ENCODE peak calls at places on chromosomes 7 and 10, in four cellular contexts. Q, X, M and R are unnamed samples.

GRCh38 chr7:129271500-129272355 is 46.9 kb downstream of the AHCYL2 start:
- DNase-seq in Q (peak; percentile 69), X (peak; percentile 73), M (peak; percentile 43), R (no peak)

GRCh38 chr7:91030680-91031079 is 233.6 kb upstream of the FZD1 start:
- DNase-seq in Q (no peak), X (no peak), M (no peak), R (no peak)

GRCh38 chr7:105387621-105388372 is 924 bp downstream of the SRPK2 start:
- DNase-seq in Q (peak; percentile 67), X (peak; percentile 84), M (peak; percentile 28), R (no peak)

GRCh38 chr7:80748302-80749042 is 110.0 kb downstream of the CD36 start:
- DNase-seq in Q (peak; percentile 35), X (no peak), M (no peak), R (no peak)

GRCh38 chr7:134886353-134887057 is 99.8 kb upstream of the AGBL3 start:
- DNase-seq in Q (peak; percentile 84), X (no peak), M (peak; percentile 80), R (no peak)

GRCh38 chr7:19619122-19619521 is 89.7 kb downstream of the POLR1F start:
- DNase-seq in Q (no peak), X (no peak), M (no peak), R (no peak)

GRCh38 chr10:82463165-82463564 is 588.2 kb downstream of the NRG3 start:
- DNase-seq in Q (no peak), X (no peak), M (no peak), R (no peak)

GRCh38 chr7:127056202-127056601 is 196.5 kb downstream of the GRM8 start:
- DNase-seq in Q (no peak), X (no peak), M (no peak), R (no peak)

GRCh38 chr7:111711426-111712065 is 149.3 kb upstream of the IMMP2L start:
- DNase-seq in Q (peak; percentile 55), X (no peak), M (no peak), R (no peak)

GRCh38 chr7:342681-343216 is 52.8 kb downstream of the FOXL3 start:
- DNase-seq in Q (no peak), X (no peak), M (no peak), R (no peak)

GRCh38 chr10:69890065-69890831 is 88.5 kb downstream of the COL13A1 start:
- DNase-seq in Q (no peak), X (no peak), M (no peak), R (no peak)

GRCh38 chr7:156731651-156732050 is 91.1 kb downstream of the RNF32 start:
- DNase-seq in Q (no peak), X (no peak), M (peak; percentile 68), R (no peak)

GRCh38 chr10:5146920-5147254 is 38.1 kb downstream of the AKR1C8 start:
- DNase-seq in Q (no peak), X (no peak), M (no peak), R (no peak)

GRCh38 chr10:121530481-121531075 is 67.7 kb downstream of the FGFR2 start:
- DNase-seq in Q (no peak), X (no peak), M (no peak), R (no peak)

GRCh38 chr7:39683216-39683845 is 60.0 kb downstream of the RALA start:
- DNase-seq in Q (peak; percentile 87), X (no peak), M (peak; percentile 75), R (no peak)

GRCh38 chr7:44103941-44104879 is at the start of gene AEBP1:
- DNase-seq in Q (peak; percentile 17), X (no peak), M (no peak), R (no peak)

GRCh38 chr10:14478639-14479038 is 147.9 kb upstream of the FRMD4A start:
- DNase-seq in Q (peak; percentile 63), X (peak; percentile 31), M (peak; percentile 84), R (no peak)

GRCh38 chr10:110268442-110268841 is 36.3 kb downstream of the SMNDC1 start:
- DNase-seq in Q (no peak), X (no peak), M (no peak), R (no peak)

GRCh38 chr10:72746606-72747357 is 54.8 kb downstream of the MCU start:
- DNase-seq in Q (peak; percentile 35), X (no peak), M (no peak), R (no peak)

GRCh38 chr10:49144021-49144720 is 10.3 kb upstream of the FAM170B start:
- DNase-seq in Q (no peak), X (no peak), M (peak; percentile 81), R (no peak)

GRCh38 chr10:69065406-69066361 is 22.2 kb upstream of the SRGN start:
- DNase-seq in Q (peak; percentile 36), X (no peak), M (peak; percentile 80), R (no peak)

GRCh38 chr7:100983451-100984187 is 14.3 kb downstream of the MUC12 start:
- DNase-seq in Q (no peak), X (no peak), M (peak; percentile 31), R (no peak)

GRCh38 chr10:76306859-76307258 is 875.4 kb downstream of the LRMDA start:
- DNase-seq in Q (no peak), X (no peak), M (peak; percentile 68), R (no peak)

DNA sequence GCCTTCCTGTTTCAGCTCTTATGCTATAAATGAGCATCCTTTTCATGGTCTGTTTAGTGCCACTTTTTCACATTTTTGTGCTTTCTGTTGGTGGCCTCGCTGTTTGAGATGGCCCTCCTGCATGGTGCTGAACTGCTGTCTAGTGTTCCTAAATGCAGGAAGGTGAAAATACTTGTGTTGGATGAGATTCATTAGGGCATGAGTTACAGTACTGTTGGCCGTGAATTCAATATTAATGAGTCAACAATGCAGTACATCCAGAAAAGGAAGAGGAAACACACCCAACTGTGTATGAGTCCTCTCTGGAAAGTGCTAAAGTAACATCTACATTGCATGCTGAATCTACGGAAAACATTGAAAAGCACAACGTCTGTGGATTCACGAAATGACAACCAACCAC is 124.0 kb downstream of the HERPUD2 start:
- DNase-seq in Q (no peak), X (no peak), M (no peak), R (no peak)
- H3K27ac ChIP-seq in Q (no peak overlapping the region), X (no peak overlapping the region), M (no peak overlapping the region), R (no peak overlapping the region)

DNA sequence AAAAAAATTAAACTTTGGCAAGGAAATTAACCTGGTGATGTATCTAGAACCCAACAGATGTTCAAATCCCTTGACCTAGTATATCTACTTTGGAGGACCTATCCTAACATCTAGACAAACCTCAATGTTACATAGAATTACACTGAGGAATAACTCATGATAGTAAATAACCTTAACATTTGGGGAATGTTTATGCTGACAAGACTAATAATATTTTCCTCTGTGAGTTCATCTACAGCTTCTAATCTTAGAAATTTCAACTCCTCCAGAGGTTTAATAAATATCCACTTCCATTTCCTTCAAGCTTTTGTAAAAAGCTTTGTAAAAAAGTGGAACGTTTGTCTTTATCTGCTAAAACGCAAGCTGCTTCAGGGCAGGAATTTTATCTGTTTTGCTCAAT is 12.7 kb downstream of the HIPK2 start:
- DNase-seq in Q (no peak), X (no peak), M (no peak), R (no peak)
- H3K9me1 ChIP-seq in Q (no peaks in the 10 kb centered on the region), X (peaks cover 4% of the 10 kb centered on the region), M (peaks cover 64% of the 10 kb centered on the region), R (no peaks in the 10 kb centered on the region)

GRCh38 chr10:119306514-119306951 is 99.2 kb downstream of the GRK5 start:
- DNase-seq in Q (peak; percentile 70), X (peak; percentile 60), M (no peak), R (no peak)
- H3K4me1 ChIP-seq in Q (peaks cover 43% of the 10 kb centered on the region), X (peaks cover 16% of the 10 kb centered on the region), M (peaks cover 29% of the 10 kb centered on the region), R (peaks cover 46% of the 10 kb centered on the region)

DNA sequence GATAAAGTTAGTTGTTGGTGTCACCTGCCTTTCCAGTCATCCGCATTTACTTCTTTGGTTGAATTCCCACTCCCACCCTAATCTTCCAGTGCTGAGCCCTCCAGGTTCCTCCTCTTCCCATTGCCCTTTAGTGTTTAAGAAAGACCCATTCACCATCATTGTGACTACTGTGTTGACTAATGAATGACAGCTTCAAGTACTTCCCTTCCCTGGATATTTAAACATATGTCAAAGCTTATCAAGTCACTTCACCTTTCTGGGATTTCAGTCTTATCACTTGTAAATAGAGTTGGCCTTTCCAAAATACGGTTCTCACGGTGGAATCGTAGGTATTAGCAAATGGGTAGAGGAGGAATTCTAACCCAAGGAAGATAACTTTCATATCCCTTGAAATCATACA is 201.6 kb upstream of the SVIL start:
- DNase-seq in Q (no peak), X (no peak), M (no peak), R (no peak)
- H3K27ac ChIP-seq in Q (no peak overlapping the region), X (no peak overlapping the region), M (no peak overlapping the region), R (no peak overlapping the region)

DNA sequence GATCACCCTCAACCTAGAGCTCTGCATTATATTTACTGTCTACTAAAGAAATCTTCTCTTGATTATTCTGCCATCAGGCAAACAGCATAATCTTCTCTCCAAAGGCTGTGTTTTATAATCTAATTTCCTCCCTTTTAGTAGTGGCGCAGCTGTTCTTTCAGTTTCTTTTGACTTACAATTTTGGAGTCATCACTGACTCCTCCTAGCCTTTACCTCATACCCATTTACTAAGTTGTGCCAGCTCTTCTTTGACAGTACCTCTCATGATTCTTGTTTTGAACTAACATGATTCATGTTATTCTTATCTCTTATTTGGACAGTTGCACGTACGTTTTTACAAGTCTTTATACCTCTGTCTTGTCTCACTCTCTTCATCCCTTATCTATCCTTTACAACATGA is 113.0 kb downstream of the FOXP2 start:
- DNase-seq in Q (no peak), X (no peak), M (no peak), R (no peak)
- H3K9me1 ChIP-seq in Q (no peaks in the 10 kb centered on the region), X (no peaks in the 10 kb centered on the region), M (no peaks in the 10 kb centered on the region), R (no peaks in the 10 kb centered on the region)